ENCODE peak calls at places on chromosomes 3 and 15, in nine cellular contexts. Q is H1, D is HCT116, V is spleen, S is transverse colon, U is breast epithelium, F is HepG2, T is sigmoid colon, H is K562. E is an unnamed sample.

GRCh38 chr3:130748981-130749380 is 2.4 kb upstream of the PIK3R4 start:
- DNase-seq in Q (no peak), D (no peak), V (no peak), S (no peak), U (no peak), F (no peak), T (no peak), H (no peak), E (no peak)

GRCh38 chr3:59210260-59210659 is 160.4 kb upstream of the CFAP20DC start:
- DNase-seq in Q (no peak), D (no peak), V (no peak), S (no peak), U (no peak), F (no peak), T (no peak), H (no peak), E (no peak)

GRCh38 chr15:26729030-26729429 is 43.8 kb downstream of the GABRB3 start:
- DNase-seq in Q (no peak), D (no peak), V (no peak), S (no peak), U (no peak), F (no peak), T (no peak), H (no peak), E (no peak)

GRCh38 chr3:30894521-30895289 is at the start of gene GADL1:
- DNase-seq in Q (no peak), D (no peak), V (peak), S (no peak), U (no peak), F (no peak), T (peak), H (no peak), E (no peak)

GRCh38 chr3:66036586-66037061 is 2.1 kb downstream of the MAGI1 start:
- DNase-seq in Q (no peak), D (no peak), V (no peak), S (no peak), U (no peak), F (no peak), T (no peak), H (no peak), E (no peak)

GRCh38 chr3:61564405-61565059 is 3.2 kb downstream of the PTPRG start:
- DNase-seq in Q (no peak), D (no peak), V (peak), S (peak), U (peak), F (no peak), T (peak), H (peak), E (peak)

GRCh38 chr15:85785887-85786777 is 8.6 kb downstream of the KLHL25 start:
- DNase-seq in Q (no peak), D (peak), V (peak), S (peak), U (peak), F (peak), T (no peak), H (no peak), E (peak)

GRCh38 chr15:99504823-99505551 is 60.8 kb upstream of the MEF2A start:
- DNase-seq in Q (no peak), D (no peak), V (peak), S (no peak), U (no peak), F (peak), T (no peak), H (no peak), E (peak)

GRCh38 chr3:119731545-119732343 is 28.9 kb downstream of the CFAP91 start:
- DNase-seq in Q (no peak), D (no peak), V (no peak), S (no peak), U (no peak), F (no peak), T (no peak), H (no peak), E (no peak)

GRCh38 chr3:9349321-9350117 is 13.3 kb upstream of the THUMPD3 start:
- DNase-seq in Q (no peak), D (no peak), V (no peak), S (no peak), U (peak), F (peak), T (no peak), H (no peak), E (no peak)

GRCh38 chr3:51391566-51392300 is 648 bp downstream of the RBM15B start:
- DNase-seq in Q (no peak), D (no peak), V (peak), S (peak), U (no peak), F (no peak), T (no peak), H (peak), E (no peak)

GRCh38 chr3:186824430-186825139 is 17.9 kb upstream of the ADIPOQ start:
- DNase-seq in Q (no peak), D (no peak), V (no peak), S (no peak), U (no peak), F (no peak), T (no peak), H (no peak), E (no peak)

GRCh38 chr3:186825294-186825821 is 17.2 kb upstream of the ADIPOQ start:
- DNase-seq in Q (no peak), D (no peak), V (peak), S (no peak), U (no peak), F (no peak), T (no peak), H (peak), E (no peak)

GRCh38 chr3:186826316-186826977 is 16.1 kb upstream of the ADIPOQ start:
- DNase-seq in Q (no peak), D (no peak), V (peak), S (no peak), U (no peak), F (no peak), T (no peak), H (no peak), E (no peak)

GRCh38 chr3:186828340-186828739 is 14.2 kb upstream of the ADIPOQ start:
- DNase-seq in Q (no peak), D (no peak), V (no peak), S (no peak), U (no peak), F (no peak), T (no peak), H (no peak), E (no peak)

DNA sequence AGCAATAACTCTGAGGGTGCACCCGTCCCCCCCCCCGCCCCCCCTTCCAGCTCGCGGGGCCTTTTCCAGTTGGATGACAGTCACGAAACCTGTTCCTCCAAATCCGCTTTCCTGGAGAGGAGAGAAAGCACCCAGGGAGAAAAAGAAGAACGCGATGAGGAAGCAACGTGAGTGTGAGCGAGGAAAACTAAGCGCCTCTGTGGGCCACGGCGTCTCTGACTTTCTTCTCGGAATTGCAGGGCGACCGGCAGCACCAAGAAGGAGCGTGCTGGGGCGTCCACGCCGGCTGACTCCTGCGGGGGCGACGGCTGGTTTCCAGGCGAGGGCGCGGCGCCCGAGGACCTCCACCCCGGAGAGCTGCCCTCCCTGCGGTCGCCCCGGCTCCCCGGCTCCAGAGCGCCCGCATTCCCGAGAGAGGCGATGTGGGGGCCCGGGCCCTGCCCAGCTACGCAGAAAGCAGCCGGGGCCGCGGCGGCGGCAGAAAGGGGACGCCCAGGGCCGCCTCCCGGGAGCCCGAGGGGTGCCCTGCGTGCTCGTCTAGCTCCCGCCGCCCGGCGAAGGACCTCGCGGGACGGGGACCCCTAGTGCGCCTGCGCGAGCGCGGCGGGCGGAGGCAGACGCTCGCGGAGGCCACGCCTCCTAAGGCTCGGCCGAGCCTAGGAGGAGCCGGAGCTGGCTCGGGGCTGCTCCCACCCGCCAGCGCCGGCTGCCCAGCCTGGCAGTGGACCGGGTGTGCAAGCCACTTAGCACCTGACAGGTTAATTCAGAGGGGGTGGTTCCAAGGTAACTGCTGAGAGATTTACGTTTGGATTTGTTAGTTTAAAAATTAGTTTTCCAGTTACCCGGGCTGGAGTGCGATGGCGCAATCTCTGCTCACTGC is 15.3 kb upstream of the ADIPOQ start:
- DNase-seq in Q (no peak), D (peak), V (peak), S (peak), U (peak), F (peak), T (peak), H (peak), E (peak)
- TF ChIP-seq POLR2A in Q (peak), D (peak), V (no peak), S (no peak), U (no peak), F (no peak), T (no peak), H (peak), E (peak)

DNA sequence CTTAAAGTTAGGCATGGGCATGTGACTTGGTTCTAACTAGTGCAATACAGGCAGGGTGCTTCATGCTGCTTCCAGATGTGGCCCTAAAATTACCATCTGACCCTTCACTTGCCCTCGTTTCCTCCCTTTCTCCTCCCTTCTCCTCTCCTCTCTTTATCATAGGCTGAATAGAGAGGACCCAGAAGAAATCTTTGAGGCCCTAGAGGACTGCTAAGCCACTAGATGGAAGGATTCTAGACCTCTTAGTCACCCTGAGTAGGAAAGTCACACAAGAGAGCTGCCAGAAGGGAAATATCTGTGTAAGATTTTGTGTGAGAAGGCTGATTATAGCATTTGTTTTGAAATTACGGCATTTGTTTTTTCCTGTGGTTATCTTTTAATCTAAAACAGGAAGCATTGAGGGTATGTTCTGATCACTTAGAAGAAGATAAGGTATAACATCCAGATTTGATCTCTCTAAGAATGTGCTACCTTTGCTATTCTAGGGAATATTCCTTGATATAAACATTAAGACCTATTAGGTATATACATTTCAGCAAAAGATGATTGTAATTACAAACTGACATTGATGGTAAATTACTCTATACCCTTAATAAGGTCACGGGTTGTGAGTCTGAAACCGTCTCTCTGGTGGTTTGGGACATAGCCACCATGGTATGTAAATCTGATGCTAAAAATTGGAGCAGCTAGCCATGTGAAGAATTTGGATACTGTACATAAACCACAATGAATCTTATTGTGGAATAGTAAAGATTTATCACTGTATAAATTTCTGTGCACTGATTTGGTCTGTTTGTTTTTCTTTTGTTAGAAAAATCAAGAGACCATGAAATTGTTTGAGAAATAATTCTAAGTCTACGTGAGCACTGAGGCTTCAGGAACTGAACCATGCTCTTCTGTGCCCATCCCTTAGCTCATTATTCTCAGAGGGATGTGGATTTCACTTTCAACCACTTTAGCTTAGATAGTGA is 84.1 kb downstream of the TP63 start:
- DNase-seq in Q (no peak), D (no peak), V (no peak), S (no peak), U (no peak), F (no peak), T (no peak), H (no peak), E (no peak)
- TF ChIP-seq POLR2AphosphoS5 in Q (no peak), D (no peak), V (no peak), S (no peak), U (no peak), F (no peak), T (no peak), H (no peak), E (no peak)

DNA sequence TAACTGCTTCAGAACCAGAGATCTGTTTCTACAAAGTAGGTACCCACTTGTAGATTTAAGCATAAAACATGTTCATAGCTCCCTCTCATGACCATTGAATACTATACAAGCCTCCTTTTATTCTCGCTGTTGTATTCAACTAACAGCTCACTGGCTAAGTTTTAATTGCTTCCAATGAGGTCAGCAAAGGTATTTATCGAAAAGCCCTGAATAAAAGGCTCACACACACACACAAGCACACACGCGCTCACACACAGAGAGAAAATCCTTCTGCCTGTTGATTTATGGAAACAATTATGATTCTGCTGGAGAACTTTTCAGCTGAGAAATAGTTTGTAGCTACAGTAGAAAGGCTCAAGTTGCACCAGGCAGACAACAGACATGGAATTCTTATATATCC is at the start of gene FGF7:
- DNase-seq in Q (no peak), D (no peak), V (no peak), S (no peak), U (no peak), F (peak), T (peak), H (no peak), E (no peak)
- H3K4me3 ChIP-seq in Q (no peak), D (no peak), V (no peak), S (peak), U (peak), F (no peak), T (peak), H (no peak), E (peak)

GRCh38 chr3:53085476-53085875 is 39.6 kb upstream of the SFMBT1 start:
- DNase-seq in Q (no peak), D (no peak), V (peak), S (no peak), U (no peak), F (no peak), T (no peak), H (no peak), E (no peak)

GRCh38 chr3:53089511-53089910 is 40.7 kb downstream of the RFT1 start:
- DNase-seq in Q (no peak), D (no peak), V (peak), S (no peak), U (peak), F (no peak), T (no peak), H (no peak), E (peak)

GRCh38 chr3:53092216-53092615 is 38.0 kb downstream of the RFT1 start:
- DNase-seq in Q (no peak), D (no peak), V (peak), S (no peak), U (no peak), F (no peak), T (no peak), H (no peak), E (no peak)

GRCh38 chr3:53092942-53093341 is 37.3 kb downstream of the RFT1 start:
- DNase-seq in Q (no peak), D (no peak), V (peak), S (no peak), U (no peak), F (peak), T (no peak), H (no peak), E (no peak)

DNA sequence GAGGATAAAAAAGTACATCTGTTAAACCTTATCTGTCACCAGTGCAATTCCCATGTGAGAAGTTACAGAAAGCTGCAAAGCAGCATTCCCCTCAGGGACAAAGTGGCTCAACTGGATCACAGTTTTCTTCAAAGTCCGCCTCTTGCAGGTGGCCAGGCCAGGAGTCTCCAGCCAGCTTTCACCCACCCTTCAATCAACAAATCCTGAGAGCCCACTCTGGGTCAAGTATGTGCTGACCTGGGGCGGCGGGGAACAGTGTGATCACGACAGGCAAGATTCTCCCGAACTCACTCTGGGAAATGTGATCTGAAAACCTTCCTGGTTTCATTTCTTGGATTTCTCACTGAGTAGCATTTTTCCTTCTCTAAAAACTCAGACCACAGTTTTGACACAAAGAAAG is 39.2 kb downstream of the RFT1 start:
- DNase-seq in Q (no peak), D (no peak), V (peak), S (no peak), U (no peak), F (no peak), T (no peak), H (no peak), E (no peak)
- TF ChIP-seq POLR2A in Q (no peak), D (no peak), V (no peak), S (no peak), U (no peak), F (no peak), T (no peak), H (no peak), E (no peak)

GRCh38 chr3:152296382-152296781 is 27.7 kb downstream of the MBNL1 start:
- DNase-seq in Q (no peak), D (no peak), V (no peak), S (no peak), U (no peak), F (no peak), T (no peak), H (no peak), E (no peak)
- TF ChIP-seq POLR2AphosphoS5 in Q (no peak), D (no peak), V (no peak), S (no peak), U (no peak), F (no peak), T (no peak), H (no peak), E (no peak)

GRCh38 chr3:143441772-143442171 is 322.2 kb downstream of the CHST2 start:
- DNase-seq in Q (no peak), D (no peak), V (no peak), S (no peak), U (no peak), F (no peak), T (no peak), H (no peak), E (no peak)

GRCh38 chr3:143443851-143444331 is 324.3 kb downstream of the CHST2 start:
- DNase-seq in Q (no peak), D (peak), V (no peak), S (peak), U (peak), F (no peak), T (peak), H (peak), E (no peak)

GRCh38 chr3:143439785-143440184 is 320.2 kb downstream of the CHST2 start:
- DNase-seq in Q (no peak), D (no peak), V (no peak), S (no peak), U (no peak), F (no peak), T (no peak), H (no peak), E (no peak)

GRCh38 chr3:143445118-143445517 is 325.5 kb downstream of the CHST2 start:
- DNase-seq in Q (no peak), D (no peak), V (no peak), S (no peak), U (no peak), F (no peak), T (no peak), H (no peak), E (no peak)

DNA sequence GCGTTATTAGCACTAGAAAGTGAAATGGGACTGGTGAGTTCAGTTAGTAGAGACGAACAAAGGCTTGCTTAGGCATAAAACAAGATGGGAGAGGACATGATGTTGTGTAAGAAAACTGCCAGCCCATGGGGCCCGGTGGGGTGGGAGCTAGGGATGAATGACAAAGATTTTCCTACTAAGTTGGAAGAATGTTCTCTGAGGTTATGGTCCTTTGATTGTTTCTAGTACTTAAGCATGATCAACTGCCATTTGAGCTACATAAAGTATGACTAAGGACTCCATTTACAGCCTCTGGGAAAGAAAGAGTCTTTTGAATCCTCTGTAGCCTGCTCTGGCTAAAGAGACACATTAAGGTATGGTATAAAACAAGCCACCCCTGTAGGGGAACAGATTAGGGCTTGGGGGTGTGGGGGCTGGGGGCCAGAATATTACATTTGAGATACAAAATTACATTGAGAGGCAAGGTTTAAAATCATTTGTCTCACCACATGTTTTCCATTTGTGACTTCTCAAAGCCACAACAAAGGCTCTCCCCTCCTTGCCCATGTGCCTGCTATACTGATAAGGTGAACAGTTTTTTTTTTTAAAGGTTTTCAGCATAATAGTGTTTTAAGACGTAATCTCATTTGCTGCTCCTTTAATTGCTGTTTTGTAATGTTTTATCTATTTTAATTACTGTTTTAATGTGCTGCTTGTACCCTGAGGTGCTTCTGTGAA is 323.3 kb downstream of the CHST2 start:
- DNase-seq in Q (no peak), D (no peak), V (no peak), S (no peak), U (no peak), F (no peak), T (no peak), H (no peak), E (no peak)
- H3K4me3 ChIP-seq in Q (no peak), D (no peak), V (no peak), S (no peak), U (no peak), F (no peak), T (no peak), H (no peak), E (no peak)

E was measured in prostate gland.